ENCODE peak calls at places on chromosomes 12 and 14, in seven cellular contexts. H, V, D, O, J, G and Q are unnamed samples.

GRCh38 chr12:64656429-64656828 is 46.1 kb downstream of the RASSF3 start:
- DNase-seq in H (no peak), V (no peak), D (no peak), O (no peak), J (no peak), G (peak), Q (no peak)

GRCh38 chr14:91827746-91828145 is 39.6 kb downstream of the TC2N start:
- DNase-seq in H (no peak), V (no peak), D (no peak), O (no peak), J (no peak), G (no peak), Q (no peak)

GRCh38 chr12:130828895-130829294 is 10.2 kb downstream of the STX2 start:
- DNase-seq in H (no peak), V (no peak), D (no peak), O (no peak), J (no peak), G (no peak), Q (no peak)

GRCh38 chr14:50594577-50595316 is 34.8 kb downstream of the ATL1 start:
- DNase-seq in H (no peak), V (no peak), D (no peak), O (no peak), J (no peak), G (no peak), Q (no peak)

GRCh38 chr12:57846577-57847319 is at the start of gene CTDSP2:
- DNase-seq in H (peak), V (peak), D (peak), O (peak), J (peak), G (peak), Q (peak)

GRCh38 chr12:49761677-49762467 is 20.5 kb downstream of the TMBIM6 start:
- DNase-seq in H (no peak), V (no peak), D (no peak), O (no peak), J (no peak), G (no peak), Q (no peak)

GRCh38 chr12:114925076-114925475 is 241.1 kb upstream of the TBX3 start:
- DNase-seq in H (no peak), V (no peak), D (no peak), O (no peak), J (no peak), G (no peak), Q (no peak)

GRCh38 chr12:726281-727140 is 25.9 kb upstream of the WNK1 start:
- DNase-seq in H (no peak), V (peak), D (peak), O (peak), J (peak), G (no peak), Q (no peak)

GRCh38 chr14:72739446-72740405 is 154.2 kb downstream of the DPF3 start:
- DNase-seq in H (peak), V (no peak), D (no peak), O (no peak), J (no peak), G (no peak), Q (no peak)

GRCh38 chr12:47107926-47108325 is 28.2 kb upstream of the AMIGO2 start:
- DNase-seq in H (no peak), V (no peak), D (no peak), O (no peak), J (peak), G (no peak), Q (no peak)

GRCh38 chr12:47111854-47112253 is 32.1 kb upstream of the AMIGO2 start:
- DNase-seq in H (no peak), V (no peak), D (no peak), O (no peak), J (no peak), G (no peak), Q (no peak)

GRCh38 chr12:47110706-47111391 is 31.1 kb upstream of the AMIGO2 start:
- DNase-seq in H (no peak), V (no peak), D (no peak), O (no peak), J (no peak), G (no peak), Q (no peak)

GRCh38 chr12:47111392-47111778 is 31.6 kb upstream of the AMIGO2 start:
- DNase-seq in H (no peak), V (no peak), D (no peak), O (no peak), J (no peak), G (no peak), Q (no peak)

DNA sequence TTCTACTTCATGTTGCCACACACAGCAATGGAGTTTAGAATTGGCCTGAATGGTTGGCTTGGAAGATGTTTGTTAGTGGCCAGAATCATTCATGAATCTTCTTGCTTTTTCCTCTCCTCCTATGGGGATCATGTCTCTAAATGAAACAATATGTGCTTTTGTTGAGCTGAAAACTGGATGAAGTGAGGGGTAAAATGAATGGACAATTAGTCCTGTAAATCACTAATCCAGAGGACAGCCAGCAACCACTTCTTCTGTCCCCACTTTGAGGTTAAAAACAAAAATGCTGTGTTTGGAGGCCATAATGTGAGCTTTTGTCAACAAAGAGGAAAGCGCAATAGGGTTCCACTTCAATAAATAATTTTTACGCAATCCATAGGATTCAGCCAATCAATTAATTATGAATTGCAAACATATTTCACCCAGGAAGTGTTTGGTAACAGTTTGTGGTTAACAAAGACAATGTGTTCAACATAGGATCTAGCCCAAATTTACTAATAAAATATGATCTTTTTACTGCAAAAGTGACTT is 30.3 kb upstream of the AMIGO2 start:
- DNase-seq in H (no peak), V (no peak), D (no peak), O (no peak), J (no peak), G (no peak), Q (no peak)
- H3K4me3 ChIP-seq in H (no peak), V (no peak), D (no peak), O (no peak), J (no peak), G (no peak), Q (no peak)

GRCh38 chr12:25051583-25052190 is 102.8 kb upstream of the BCAT1 start:
- DNase-seq in H (no peak), V (peak), D (no peak), O (no peak), J (no peak), G (no peak), Q (no peak)
- H3K4me3 ChIP-seq in H (no peak), V (peak), D (no peak), O (no peak), J (no peak), G (no peak), Q (peak)

GRCh38 chr12:128266559-128267245 is at the start of gene TMEM132C:
- DNase-seq in H (no peak), V (no peak), D (no peak), O (no peak), J (no peak), G (no peak), Q (no peak)
- H3K4me3 ChIP-seq in H (peak), V (peak), D (no peak), O (no peak), J (no peak), G (no peak), Q (peak)

GRCh38 chr12:121669525-121669908 is at the start of gene MORN3:
- DNase-seq in H (no peak), V (no peak), D (no peak), O (peak), J (peak), G (no peak), Q (no peak)
- H3K4me3 ChIP-seq in H (no peak), V (no peak), D (no peak), O (no peak), J (no peak), G (no peak), Q (no peak)

GRCh38 chr14:69261761-69262331 is 1.9 kb downstream of the GALNT16 start:
- DNase-seq in H (peak), V (peak), D (no peak), O (no peak), J (no peak), G (no peak), Q (no peak)
- H3K4me3 ChIP-seq in H (peak), V (peak), D (no peak), O (no peak), J (no peak), G (no peak), Q (peak)

GRCh38 chr12:23954332-23954731 is 4.9 kb upstream of the SOX5 start:
- DNase-seq in H (no peak), V (no peak), D (peak), O (no peak), J (no peak), G (peak), Q (no peak)

GRCh38 chr12:23952071-23952470 is 2.6 kb upstream of the SOX5 start:
- DNase-seq in H (no peak), V (no peak), D (no peak), O (no peak), J (no peak), G (no peak), Q (no peak)

GRCh38 chr12:23950011-23950774 is 723 bp upstream of the SOX5 start:
- DNase-seq in H (peak), V (no peak), D (peak), O (no peak), J (no peak), G (peak), Q (no peak)

GRCh38 chr12:23949212-23950010 is at the start of gene SOX5:
- DNase-seq in H (peak), V (no peak), D (peak), O (no peak), J (no peak), G (peak), Q (peak)

GRCh38 chr12:23950775-23951391 is 1.4 kb upstream of the SOX5 start:
- DNase-seq in H (no peak), V (peak), D (peak), O (no peak), J (no peak), G (peak), Q (no peak)
- H3K4me3 ChIP-seq in H (peak), V (no peak), D (peak), O (peak), J (no peak), G (peak), Q (peak)

GRCh38 chr14:61672796-61673195 is 22.5 kb upstream of the HIF1A start:
- DNase-seq in H (no peak), V (no peak), D (no peak), O (no peak), J (no peak), G (no peak), Q (no peak)

GRCh38 chr14:61670576-61670975 is 24.7 kb upstream of the HIF1A start:
- DNase-seq in H (no peak), V (no peak), D (no peak), O (no peak), J (no peak), G (no peak), Q (no peak)

GRCh38 chr14:61673305-61673704 is 22.0 kb upstream of the HIF1A start:
- DNase-seq in H (no peak), V (no peak), D (no peak), O (no peak), J (no peak), G (no peak), Q (no peak)

GRCh38 chr14:61668267-61668666 is 27.0 kb upstream of the HIF1A start:
- DNase-seq in H (no peak), V (no peak), D (no peak), O (peak), J (peak), G (no peak), Q (no peak)

GRCh38 chr14:61671086-61671485 is 24.2 kb upstream of the HIF1A start:
- DNase-seq in H (no peak), V (no peak), D (no peak), O (no peak), J (no peak), G (no peak), Q (no peak)
- H3K4me3 ChIP-seq in H (no peak), V (no peak), D (no peak), O (no peak), J (no peak), G (no peak), Q (no peak)

GRCh38 chr12:89067436-89067835 is 284.9 kb downstream of the DUSP6 start:
- DNase-seq in H (no peak), V (no peak), D (peak), O (peak), J (peak), G (peak), Q (no peak)
- H3K4me3 ChIP-seq in H (no peak), V (no peak), D (no peak), O (no peak), J (no peak), G (no peak), Q (no peak)

GRCh38 chr14:68466491-68466977 is 326.3 kb downstream of the ZFP36L1 start:
- DNase-seq in H (no peak), V (no peak), D (peak), O (peak), J (peak), G (peak), Q (no peak)
- H3K4me3 ChIP-seq in H (no peak), V (no peak), D (peak), O (peak), J (no peak), G (no peak), Q (no peak)

GRCh38 chr12:107135177-107135576 is 41.8 kb upstream of the CRY1 start:
- DNase-seq in H (no peak), V (no peak), D (no peak), O (no peak), J (no peak), G (no peak), Q (no peak)

GRCh38 chr12:107134558-107134957 is 41.2 kb upstream of the CRY1 start:
- DNase-seq in H (no peak), V (no peak), D (peak), O (no peak), J (peak), G (no peak), Q (no peak)

GRCh38 chr12:107131832-107132616 is 38.7 kb upstream of the CRY1 start:
- DNase-seq in H (no peak), V (peak), D (peak), O (peak), J (peak), G (peak), Q (no peak)

GRCh38 chr12:107130830-107131760 is 37.7 kb upstream of the CRY1 start:
- DNase-seq in H (no peak), V (no peak), D (no peak), O (no peak), J (no peak), G (no peak), Q (no peak)

GRCh38 chr12:107133462-107133861 is 40.1 kb upstream of the CRY1 start:
- DNase-seq in H (no peak), V (no peak), D (no peak), O (no peak), J (peak), G (no peak), Q (no peak)
- H3K4me3 ChIP-seq in H (no peak), V (no peak), D (no peak), O (no peak), J (no peak), G (no peak), Q (no peak)